ENCODE peak calls at places on chromosome X, in five cellular contexts. One of them, this sample, is unnamed.

GRCh38 chrX:119734897-119735339 is 23.5 kb upstream of the SOWAHD start:
- DNase-seq in NCI-H460: no peak
- DNase-seq in NAMALWA: no peak
- DNase-seq in HCEC 1CT: no peak
- DNase-seq in right lobe of liver: peak
- DNase-seq in this sample: peak

GRCh38 chrX:16392597-16392996 is 225.3 kb downstream of the MAGEB17 start:
- DNase-seq in NCI-H460: no peak
- DNase-seq in NAMALWA: no peak
- DNase-seq in HCEC 1CT: no peak
- DNase-seq in right lobe of liver: no peak
- DNase-seq in this sample: no peak

GRCh38 chrX:39600222-39600621 is 497.5 kb downstream of the BCOR start:
- DNase-seq in NCI-H460: no peak
- DNase-seq in NAMALWA: no peak
- DNase-seq in HCEC 1CT: no peak
- DNase-seq in right lobe of liver: no peak
- DNase-seq in this sample: no peak

GRCh38 chrX:40485973-40486372 is 94.8 kb upstream of the ATP6AP2 start:
- DNase-seq in NCI-H460: no peak
- DNase-seq in NAMALWA: no peak
- DNase-seq in HCEC 1CT: no peak
- DNase-seq in right lobe of liver: no peak
- DNase-seq in this sample: no peak

GRCh38 chrX:10450959-10451355 is 169.4 kb downstream of the MID1 start:
- DNase-seq in NCI-H460: no peak
- DNase-seq in NAMALWA: no peak
- DNase-seq in HCEC 1CT: peak
- DNase-seq in right lobe of liver: no peak
- DNase-seq in this sample: no peak

GRCh38 chrX:15434205-15434604 is 50.0 kb upstream of the VEGFD start:
- DNase-seq in NCI-H460: no peak
- DNase-seq in NAMALWA: no peak
- DNase-seq in HCEC 1CT: no peak
- DNase-seq in right lobe of liver: no peak
- DNase-seq in this sample: no peak

GRCh38 chrX:128691872-128692271 is 639.7 kb upstream of the ACTRT1 start:
- DNase-seq in NCI-H460: no peak
- DNase-seq in NAMALWA: no peak
- DNase-seq in HCEC 1CT: no peak
- DNase-seq in right lobe of liver: no peak
- DNase-seq in this sample: no peak

GRCh38 chrX:54794795-54795194 is 3.3 kb downstream of the ITIH6 start:
- DNase-seq in NCI-H460: no peak
- DNase-seq in NAMALWA: no peak
- DNase-seq in HCEC 1CT: no peak
- DNase-seq in right lobe of liver: no peak
- DNase-seq in this sample: no peak

GRCh38 chrX:155745792-155746191 is 133.0 kb upstream of the TMLHE start:
- DNase-seq in NCI-H460: peak
- DNase-seq in NAMALWA: no peak
- DNase-seq in HCEC 1CT: no peak
- DNase-seq in right lobe of liver: no peak
- DNase-seq in this sample: no peak

GRCh38 chrX:57929373-57929772 is 19.1 kb upstream of the ZXDA start:
- DNase-seq in NCI-H460: no peak
- DNase-seq in NAMALWA: peak
- DNase-seq in HCEC 1CT: no peak
- DNase-seq in right lobe of liver: no peak
- DNase-seq in this sample: no peak

GRCh38 chrX:41664307-41665299 is 24.2 kb upstream of the GPR34 start:
- DNase-seq in NCI-H460: no peak
- DNase-seq in NAMALWA: no peak
- DNase-seq in HCEC 1CT: no peak
- DNase-seq in right lobe of liver: no peak
- DNase-seq in this sample: no peak

GRCh38 chrX:49155243-49155899 is 7.2 kb upstream of the MAGIX start:
- DNase-seq in NCI-H460: peak
- DNase-seq in NAMALWA: peak
- DNase-seq in HCEC 1CT: peak
- DNase-seq in right lobe of liver: no peak
- DNase-seq in this sample: no peak

GRCh38 chrX:101409043-101409442 is 1.0 kb downstream of the HNRNPH2 start:
- DNase-seq in NCI-H460: no peak
- DNase-seq in NAMALWA: no peak
- DNase-seq in HCEC 1CT: no peak
- DNase-seq in right lobe of liver: no peak
- DNase-seq in this sample: no peak

GRCh38 chrX:24241822-24242648 is 71.8 kb downstream of the SUPT20HL2 start:
- DNase-seq in NCI-H460: peak
- DNase-seq in NAMALWA: peak
- DNase-seq in HCEC 1CT: peak
- DNase-seq in right lobe of liver: no peak
- DNase-seq in this sample: no peak

GRCh38 chrX:53395605-53396298 is 26.7 kb downstream of the SMC1A start:
- DNase-seq in NCI-H460: no peak
- DNase-seq in NAMALWA: no peak
- DNase-seq in HCEC 1CT: no peak
- DNase-seq in right lobe of liver: no peak
- DNase-seq in this sample: no peak

This sample was measured in lower lobe of right lung.